ENCODE peak calls at places on chromosomes 4 and X, in five cellular contexts. E, F, B, T and C are unnamed samples.

GRCh38 chr4:177660223-177660622 is 218.0 kb upstream of the AGA start:
- DNase-seq in T (no peak), E (no peak), F (no peak), B (no peak), C (no peak)

GRCh38 chr4:80475781-80476180 is 140.3 kb downstream of the CFAP299 start:
- DNase-seq in E (no peak), B (no peak), T (no peak), F (no peak), C (no peak)

GRCh38 chr4:156109943-156110925 is 156.6 kb upstream of the CTSO start:
- DNase-seq in E (no peak), F (no peak), T (peak), B (peak), C (peak)

GRCh38 chrX:111869639-111870034 is 6.3 kb upstream of the TRPC5OS start:
- DNase-seq in B (peak), F (no peak), E (peak), T (peak), C (peak)

GRCh38 chrX:110966839-110967238 is 129.2 kb upstream of the PAK3 start:
- DNase-seq in F (no peak), E (no peak), B (peak), T (no peak), C (peak)

GRCh38 chrX:111006119-111006518 is 89.9 kb upstream of the PAK3 start:
- DNase-seq in F (no peak), B (no peak), E (no peak), T (no peak), C (peak)

GRCh38 chr4:8916251-8916913 is 44.7 kb upstream of the HMX1 start:
- DNase-seq in E (no peak), F (no peak), B (no peak), T (peak), C (no peak)

GRCh38 chr4:167222098-167222497 is 12.2 kb downstream of the SPOCK3 start:
- DNase-seq in F (no peak), E (no peak), T (no peak), B (no peak), C (no peak)

GRCh38 chr4:26861434-26862186 is 969 bp downstream of the STIM2 start:
- DNase-seq in E (peak), T (peak), B (peak), F (peak), C (peak)

GRCh38 chr4:179472164-179472563 is 2029.9 kb upstream of the AGA start:
- DNase-seq in T (no peak), B (no peak), E (no peak), F (no peak), C (peak)

GRCh38 chr4:159273126-159273438 is 170.2 kb downstream of the RAPGEF2 start:
- DNase-seq in B (peak), E (peak), T (peak), F (no peak), C (no peak)

GRCh38 chrX:40147399-40148188 is 49.8 kb upstream of the BCOR start:
- DNase-seq in F (no peak), T (no peak), B (no peak), E (no peak), C (no peak)

GRCh38 chr4:115234405-115235093 is 121.1 kb upstream of the NDST4 start:
- DNase-seq in T (no peak), F (no peak), E (no peak), B (peak), C (peak)

GRCh38 chrX:131704136-131704695 is 160.3 kb downstream of the OR13H1 start:
- DNase-seq in F (peak), E (no peak), T (peak), B (no peak), C (no peak)

GRCh38 chr4:8046925-8047541 is 107.4 kb upstream of the AFAP1 start:
- DNase-seq in F (no peak), T (no peak), B (no peak), E (no peak), C (no peak)

GRCh38 chrX:29762006-29762405 is 453.4 kb upstream of the MAGEB2 start:
- DNase-seq in E (no peak), T (no peak), B (no peak), F (no peak), C (no peak)

GRCh38 chr4:4333265-4333706 is 43.2 kb downstream of the ZBTB49 start:
- DNase-seq in T (peak), F (peak), B (peak), E (peak), C (no peak)

GRCh38 chr4:140688711-140689598 is 67.2 kb downstream of the TBC1D9 start:
- DNase-seq in T (no peak), E (no peak), F (no peak), B (peak), C (no peak)

GRCh38 chr4:47598896-47599295 is 113.8 kb downstream of the ATP10D start:
- DNase-seq in B (no peak), F (no peak), E (no peak), T (no peak), C (no peak)

GRCh38 chr4:140427104-140427918 is at the start of gene CLGN:
- DNase-seq in E (peak), T (peak), F (peak), B (peak), C (peak)

GRCh38 chr4:128291096-128291495 is 3.5 kb upstream of the PGRMC2 start:
- DNase-seq in B (no peak), T (no peak), F (no peak), E (no peak), C (peak)

GRCh38 chrX:106611682-106612402 is at the start of gene RADX:
- DNase-seq in B (peak), E (peak), F (peak), T (peak), C (peak)

GRCh38 chrX:116657071-116657470 is 194.3 kb upstream of the CT83 start:
- DNase-seq in B (no peak), T (no peak), F (no peak), E (no peak), C (no peak)

GRCh38 chrX:136620780-136621179 is 27.2 kb upstream of the CD40LG start:
- DNase-seq in B (no peak), T (no peak), F (no peak), E (no peak), C (no peak)
- H3K4me3 ChIP-seq in B (no peak), T (no peak), F (no peak), E (no peak), C (no peak)

GRCh38 chr4:56408978-56409377 is 21.7 kb upstream of the AASDH start:
- DNase-seq in F (no peak), B (no peak), T (no peak), E (no peak), C (no peak)

GRCh38 chr4:56405016-56405415 is 17.7 kb upstream of the AASDH start:
- DNase-seq in T (no peak), E (no peak), B (no peak), F (no peak), C (no peak)

GRCh38 chr4:56414135-56414675 is 21.2 kb downstream of the PPAT start:
- DNase-seq in T (no peak), F (no peak), E (no peak), B (peak), C (no peak)

GRCh38 chr4:56406151-56406550 is 18.9 kb upstream of the AASDH start:
- DNase-seq in E (no peak), F (no peak), B (no peak), T (no peak), C (no peak)

DNA sequence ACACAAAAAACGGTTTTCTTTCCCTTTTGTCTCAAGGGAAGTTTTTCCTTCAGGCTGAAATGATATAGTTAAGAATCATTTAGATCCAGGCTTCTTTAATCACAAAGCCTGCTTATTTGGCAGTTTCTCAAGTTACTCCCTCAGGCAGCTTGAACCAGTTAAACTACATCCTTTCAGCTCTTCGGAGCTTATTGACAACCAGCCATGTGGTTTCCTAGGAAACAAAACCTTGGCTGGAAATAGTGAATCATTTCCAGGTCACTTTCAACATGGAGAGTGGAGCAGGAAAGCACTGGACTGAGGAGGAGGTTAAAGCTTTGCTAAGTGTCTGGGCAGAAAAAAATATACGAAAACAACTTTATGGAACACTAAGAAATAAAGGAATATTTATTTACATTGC is 23.0 kb upstream of the AASDH start:
- DNase-seq in B (peak), F (no peak), E (peak), T (peak), C (peak)
- H3K4me3 ChIP-seq in B (peak), F (peak), E (no peak), T (no peak), C (peak)

DNA sequence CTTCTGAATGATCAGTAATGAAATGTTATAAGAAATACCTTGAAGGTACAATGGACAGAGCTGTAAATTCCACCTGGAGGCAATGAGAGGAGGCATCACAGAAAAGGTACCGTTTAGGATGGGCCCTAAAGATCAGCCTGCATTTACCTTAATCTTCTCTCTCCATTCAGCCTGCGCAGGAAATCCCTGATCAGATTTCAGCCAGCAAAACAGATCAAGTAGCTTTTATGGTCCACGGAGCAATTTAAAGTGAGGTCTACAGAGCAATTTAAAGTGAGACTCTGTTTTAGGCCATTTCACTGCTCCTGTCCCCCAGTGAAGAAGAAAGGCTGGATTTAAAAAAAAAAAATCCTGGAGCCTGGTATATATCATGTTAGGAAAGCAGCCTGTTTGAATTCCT is 195.1 kb upstream of the VCX start:
- DNase-seq in B (no peak), E (no peak), T (no peak), F (no peak), C (no peak)
- H3K4me3 ChIP-seq in B (no peak), E (no peak), T (no peak), F (no peak), C (no peak)

GRCh38 chr4:74097631-74098550 is 1.1 kb downstream of the CXCL2 start:
- DNase-seq in E (no peak), F (no peak), T (no peak), B (peak), C (no peak)
- H3K4me3 ChIP-seq in E (no peak), F (peak), T (no peak), B (peak), C (peak)